ENCODE peak calls at places on chromosome 13, in ten cellular contexts. C, A, L, E, K, R, S, X, Y and Q are unnamed samples.

GRCh38 chr13:33633701-33634525 is 184.0 kb upstream of the RFC3 start:
- DNase-seq in C (no peak), A (no peak), L (no peak), E (no peak), K (no peak), R (no peak), S (no peak), X (peak; percentile 12), Y (peak; percentile 25), Q (no peak)

GRCh38 chr13:98447881-98448641 is 128.8 kb downstream of the STK24 start:
- DNase-seq in C (peak; percentile 55), A (peak; percentile 50), L (no peak), E (no peak), K (no peak), R (no peak), S (no peak), X (peak; percentile 55), Y (peak; percentile 55), Q (no peak)

GRCh38 chr13:73971481-73971880 is 162.7 kb downstream of the KLF12 start:
- DNase-seq in C (no peak), A (no peak), L (no peak), E (no peak), K (no peak), R (no peak), S (no peak), X (no peak), Y (no peak), Q (no peak)

GRCh38 chr13:58598241-58598640 is 966.7 kb downstream of the PCDH17 start:
- DNase-seq in C (no peak), A (no peak), L (no peak), E (no peak), K (no peak), R (no peak), S (no peak), X (no peak), Y (peak; percentile 21), Q (no peak)

GRCh38 chr13:31385534-31385933 is 185.8 kb downstream of the B3GLCT start:
- DNase-seq in C (peak; percentile 24), A (no peak), L (no peak), E (no peak), K (no peak), R (no peak), S (no peak), X (no peak), Y (no peak), Q (peak; percentile 12)

GRCh38 chr13:36353001-36353400 is 6.8 kb upstream of the SPART start:
- DNase-seq in C (no peak), A (no peak), L (no peak), E (no peak), K (no peak), R (no peak), S (no peak), X (no peak), Y (peak; percentile 61), Q (no peak)

GRCh38 chr13:39483326-39483725 is 119.7 kb downstream of the LHFPL6 start:
- DNase-seq in C (no peak), A (no peak), L (no peak), E (peak; percentile 33), K (no peak), R (no peak), S (peak; percentile 74), X (no peak), Y (no peak), Q (no peak)

GRCh38 chr13:34151885-34152284 is 333.9 kb downstream of the RFC3 start:
- DNase-seq in C (no peak), A (no peak), L (peak; percentile 65), E (no peak), K (no peak), R (no peak), S (no peak), X (no peak), Y (no peak), Q (no peak)

GRCh38 chr13:39037410-39037879 is 444 bp downstream of the PROSER1 start:
- DNase-seq in C (no peak), A (no peak), L (peak; percentile 72), E (no peak), K (no peak), R (no peak), S (no peak), X (no peak), Y (no peak), Q (no peak)

GRCh38 chr13:27522847-27523246 is 72.5 kb upstream of the MTIF3 start:
- DNase-seq in C (no peak), A (no peak), L (no peak), E (no peak), K (no peak), R (no peak), S (no peak), X (no peak), Y (no peak), Q (no peak)

GRCh38 chr13:105177265-105177900 is 1358.1 kb downstream of the EFNB2 start:
- DNase-seq in C (no peak), A (no peak), L (no peak), E (no peak), K (no peak), R (no peak), S (peak; percentile 16), X (no peak), Y (peak; percentile 4), Q (no peak)

GRCh38 chr13:39929583-39929982 is 274.1 kb downstream of the COG6 start:
- DNase-seq in C (no peak), A (no peak), L (no peak), E (no peak), K (no peak), R (no peak), S (no peak), X (no peak), Y (no peak), Q (no peak)

GRCh38 chr13:34465423-34465922 is 476.6 kb upstream of the NBEA start:
- DNase-seq in C (no peak), A (no peak), L (no peak), E (no peak), K (no peak), R (no peak), S (no peak), X (no peak), Y (no peak), Q (no peak)

GRCh38 chr13:102097708-102098107 is 304.1 kb downstream of the FGF14 start:
- DNase-seq in C (no peak), A (no peak), L (no peak), E (no peak), K (no peak), R (no peak), S (no peak), X (no peak), Y (no peak), Q (no peak)

GRCh38 chr13:32212420-32212819 is 102.7 kb downstream of the ZAR1L start:
- DNase-seq in C (no peak), A (no peak), L (no peak), E (peak; percentile 49), K (no peak), R (no peak), S (peak; percentile 59), X (no peak), Y (peak; percentile 70), Q (no peak)

GRCh38 chr13:48446454-48446853 is 33.5 kb upstream of the LPAR6 start:
- DNase-seq in C (no peak), A (no peak), L (no peak), E (no peak), K (no peak), R (no peak), S (peak; percentile 74), X (no peak), Y (peak; percentile 56), Q (no peak)

GRCh38 chr13:45207319-45207718 is 6.5 kb upstream of the KCTD4 start:
- DNase-seq in C (no peak), A (no peak), L (no peak), E (no peak), K (no peak), R (no peak), S (no peak), X (no peak), Y (no peak), Q (no peak)

GRCh38 chr13:38008636-38009035 is 139.1 kb upstream of the TRPC4 start:
- DNase-seq in C (peak; percentile 37), A (no peak), L (peak; percentile 44), E (no peak), K (no peak), R (no peak), S (no peak), X (no peak), Y (peak; percentile 5), Q (peak; percentile 17)

GRCh38 chr13:107216046-107216715 is 648.2 kb upstream of the ARGLU1 start:
- DNase-seq in C (no peak), A (no peak), L (no peak), E (peak; percentile 52), K (no peak), R (no peak), S (no peak), X (no peak), Y (no peak), Q (no peak)

GRCh38 chr13:27375686-27376326 is 48.6 kb upstream of the GTF3A start:
- DNase-seq in C (peak; percentile 79), A (peak; percentile 74), L (peak; percentile 49), E (no peak), K (peak; percentile 67), R (peak; percentile 49), S (peak; percentile 50), X (peak; percentile 78), Y (peak; percentile 81), Q (peak; percentile 72)

GRCh38 chr13:110535526-110535925 is 26.0 kb downstream of the RAB20 start:
- DNase-seq in C (no peak), A (no peak), L (no peak), E (no peak), K (no peak), R (no peak), S (no peak), X (no peak), Y (no peak), Q (no peak)